ENCODE peak calls at places on chromosomes 2 and 18, in seven cellular contexts. U, Y, Z, C, G, X and I are unnamed samples.
A peak's percentile ranks its signal among the peaks of the same experiment; 100 is the strongest.

GRCh38 chr2:74307720-74308119 is 35.5 kb downstream of the SLC4A5 start:
- DNase-seq in G (no peak), Z (no peak), Y (no peak), U (no peak), C (no peak), X (no peak), I (no peak)

GRCh38 chr2:6975988-6976387 is 58.8 kb downstream of the RNF144A start:
- DNase-seq in C (no peak), Z (no peak), X (no peak), G (no peak), Y (no peak), U (no peak), I (peak; percentile 59)

GRCh38 chr2:62152000-62152399 is 43.9 kb upstream of the B3GNT2 start:
- DNase-seq in X (no peak), Z (no peak), Y (no peak), G (no peak), U (no peak), C (no peak), I (no peak)

GRCh38 chr2:117979911-117980341 is 33.9 kb downstream of the CCDC93 start:
- DNase-seq in C (no peak), Z (no peak), G (no peak), X (no peak), U (no peak), Y (no peak), I (no peak)

GRCh38 chr2:27855476-27855875 is 34.7 kb downstream of the RBKS start:
- DNase-seq in Z (no peak), G (no peak), X (no peak), U (no peak), Y (no peak), C (no peak), I (peak; percentile 22)

GRCh38 chr18:35513181-35513932 is 15.6 kb upstream of the INO80C start:
- DNase-seq in X (no peak), G (no peak), C (no peak), U (peak; percentile 70), Y (peak; percentile 30), Z (peak; percentile 45), I (no peak)

GRCh38 chr2:227942021-227942420 is 70.6 kb downstream of the DAW1 start:
- DNase-seq in G (no peak), X (no peak), U (no peak), C (no peak), Y (no peak), Z (no peak), I (no peak)

GRCh38 chr2:8334866-8335325 is 347.0 kb upstream of the ID2 start:
- DNase-seq in C (no peak), U (no peak), G (no peak), Z (no peak), X (no peak), Y (no peak), I (no peak)

GRCh38 chr2:145483854-145484253 is 963.9 kb upstream of the ZEB2 start:
- DNase-seq in X (no peak), C (no peak), G (no peak), U (no peak), Y (no peak), Z (no peak), I (no peak)

GRCh38 chr2:68742638-68743037 is 8.0 kb downstream of the ARHGAP25 start:
- DNase-seq in Y (no peak), Z (no peak), C (no peak), X (no peak), G (no peak), U (no peak), I (no peak)

GRCh38 chr2:1930956-1931914 is 186.9 kb upstream of the PXDN start:
- DNase-seq in Z (no peak), G (no peak), C (no peak), U (no peak), X (no peak), Y (no peak), I (no peak)

GRCh38 chr2:15092691-15093090 is 460.2 kb downstream of the LRATD1 start:
- DNase-seq in G (no peak), Y (no peak), U (no peak), Z (no peak), X (no peak), C (no peak), I (no peak)

GRCh38 chr2:19949071-19949470 is 40.8 kb downstream of the WDR35 start:
- DNase-seq in Y (no peak), G (no peak), X (no peak), C (no peak), U (no peak), Z (no peak), I (no peak)

GRCh38 chr18:24176727-24177416 is 38.0 kb downstream of the CABYR start:
- DNase-seq in U (peak; percentile 70), G (peak; percentile 59), C (no peak), X (peak; percentile 65), Y (peak; percentile 42), Z (peak; percentile 29), I (peak; percentile 64)

GRCh38 chr2:71006955-71007799 is 12.5 kb upstream of the TEX261 start:
- DNase-seq in Y (no peak), C (no peak), X (no peak), G (no peak), U (no peak), Z (no peak), I (no peak)

GRCh38 chr2:54671875-54672586 is 51.4 kb upstream of the EML6 start:
- DNase-seq in C (no peak), U (no peak), Y (no peak), Z (no peak), G (no peak), X (no peak), I (no peak)

GRCh38 chr2:54670485-54671009 is 52.9 kb upstream of the EML6 start:
- DNase-seq in X (no peak), G (no peak), U (no peak), Y (no peak), Z (no peak), C (no peak), I (no peak)

GRCh38 chr2:54671010-54671409 is 52.5 kb upstream of the EML6 start:
- DNase-seq in C (no peak), Z (no peak), X (no peak), G (no peak), U (no peak), Y (no peak), I (no peak)

GRCh38 chr2:54673501-54673998 is 49.9 kb upstream of the EML6 start:
- DNase-seq in C (no peak), Y (peak; percentile 92), G (peak; percentile 85), Z (peak; percentile 86), X (peak; percentile 90), U (peak; percentile 90), I (peak; percentile 49)

DNA sequence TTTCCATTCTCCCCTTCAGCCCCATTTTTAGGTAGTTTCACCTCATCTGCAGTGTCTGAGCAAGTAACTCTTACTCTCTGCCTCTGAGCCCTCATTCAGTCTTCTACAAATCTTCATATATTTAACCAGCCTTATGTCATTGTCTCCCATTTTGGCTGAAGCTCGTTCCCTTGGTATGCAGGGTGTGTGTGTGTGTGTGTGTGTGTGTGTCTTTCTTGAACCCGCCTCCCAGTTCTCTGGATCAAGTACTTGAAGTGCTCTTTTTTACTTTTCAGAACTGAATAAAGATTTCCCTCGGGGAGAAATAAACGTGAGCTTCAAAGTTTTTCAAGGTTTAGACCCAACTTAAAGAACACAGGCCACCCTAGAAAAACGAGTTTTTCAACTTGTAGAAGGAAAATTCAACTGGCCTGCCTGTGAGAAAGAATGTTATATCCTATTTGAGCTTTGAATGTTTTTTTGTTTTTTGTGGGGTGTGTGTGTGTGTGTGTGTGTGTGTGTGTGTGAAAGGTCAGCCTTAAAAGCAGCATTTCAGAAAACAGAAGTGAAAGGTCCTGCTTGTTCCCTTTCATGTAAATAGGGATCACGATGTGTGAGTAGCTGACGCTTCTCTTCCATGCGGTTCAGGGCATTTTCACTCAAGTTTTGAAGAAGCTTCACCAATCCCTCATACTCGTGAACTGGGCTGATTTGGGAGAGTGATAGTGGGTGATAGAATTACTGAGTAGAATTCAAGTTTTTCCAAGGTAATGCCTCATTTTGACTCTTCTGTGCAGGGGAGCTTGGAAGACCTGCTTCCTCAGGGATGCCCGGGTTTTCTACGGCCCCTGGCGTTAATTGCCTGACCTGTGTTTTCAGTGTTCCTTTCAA is 50.6 kb upstream of the EML6 start:
- DNase-seq in Z (no peak), Y (no peak), X (no peak), U (no peak), G (no peak), C (no peak), I (no peak)
- H3K27ac ChIP-seq in Z (peak overlapping the region; percentile 96), Y (peak overlapping the region; percentile 79), X (peak overlapping the region; percentile 57), U (peak overlapping the region; percentile 97), G (peak overlapping the region; percentile 84), C (peak overlapping the region; percentile 66), I (peak overlapping the region; percentile 80)

GRCh38 chr2:96409543-96410184 is 74.1 kb downstream of the NCAPH start:
- DNase-seq in Z (peak; percentile 43), X (peak; percentile 36), G (no peak), Y (no peak), C (no peak), U (no peak), I (no peak)

GRCh38 chr2:96415684-96416083 is 80.1 kb downstream of the NCAPH start:
- DNase-seq in Z (no peak), U (no peak), C (no peak), G (no peak), X (no peak), Y (no peak), I (no peak)

GRCh38 chr2:96412307-96413066 is 76.9 kb downstream of the NCAPH start:
- DNase-seq in G (no peak), X (no peak), Z (no peak), U (no peak), C (no peak), Y (no peak), I (no peak)

GRCh38 chr2:96414161-96414713 is 78.7 kb downstream of the NCAPH start:
- DNase-seq in C (no peak), Z (no peak), G (no peak), X (no peak), U (no peak), Y (no peak), I (no peak)

DNA sequence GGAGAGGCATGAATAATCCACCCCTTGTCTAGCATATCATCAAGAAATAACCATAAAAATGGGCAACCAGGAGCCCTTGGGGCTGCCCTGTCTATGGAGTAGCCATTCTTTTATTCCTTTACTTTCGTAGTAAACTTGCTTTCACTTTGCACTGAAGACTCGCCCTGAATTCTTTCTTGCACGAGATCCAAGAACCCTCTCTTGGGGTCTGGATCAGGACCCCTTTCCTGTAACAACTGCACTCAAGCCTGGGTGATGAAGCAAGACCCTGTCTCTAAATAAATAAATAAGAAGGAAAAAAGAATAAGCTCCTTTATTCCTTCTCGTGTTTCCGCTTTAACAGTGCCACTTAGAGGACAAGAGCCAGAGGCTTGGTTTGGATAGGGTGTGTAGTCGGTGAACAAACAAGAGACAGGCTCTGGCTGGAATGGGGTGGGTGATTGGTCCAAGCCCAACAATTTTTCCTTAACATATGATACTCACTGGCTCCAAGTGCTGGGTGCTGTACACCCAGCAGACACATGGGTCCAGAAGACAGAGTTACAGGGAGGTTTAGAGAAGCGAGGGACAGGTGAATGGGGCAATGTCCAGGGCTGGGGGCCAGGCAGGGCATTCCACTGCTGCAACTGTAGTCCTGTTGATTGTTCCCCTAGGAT is 77.6 kb downstream of the NCAPH start:
- DNase-seq in X (no peak), G (no peak), C (no peak), Z (no peak), Y (no peak), U (no peak), I (peak; percentile 68)
- H3K4me3 ChIP-seq in X (peak overlapping the region; percentile 10), G (peak overlapping the region; percentile 48), C (peak overlapping the region; percentile 75), Z (peak overlapping the region; percentile 28), Y (peak overlapping the region; percentile 44), U (peak overlapping the region; percentile 35), I (peak overlapping the region; percentile 20)

GRCh38 chr2:237900891-237901831 is 41.7 kb downstream of the RAMP1 start:
- DNase-seq in G (peak; percentile 22), U (no peak), X (no peak), Z (no peak), Y (peak; percentile 17), C (no peak), I (peak; percentile 54)
- H3K27ac ChIP-seq in G (no peak overlapping the region), U (peak overlapping the region; percentile 52), X (no peak overlapping the region), Z (peak overlapping the region; percentile 49), Y (peak overlapping the region; percentile 99), C (peak overlapping the region; percentile 95), I (no peak overlapping the region)

GRCh38 chr18:37394610-37394965 is 171.0 kb downstream of the CELF4 start:
- DNase-seq in G (no peak), X (no peak), U (no peak), Z (no peak), C (no peak), Y (no peak), I (no peak)
- H3K4me3 ChIP-seq in G (peak overlapping the region; percentile 49), X (no peak overlapping the region), U (peak overlapping the region; percentile 44), Z (peak overlapping the region; percentile 51), C (peak overlapping the region; percentile 74), Y (peak overlapping the region; percentile 40), I (no peak overlapping the region)